ENCODE peak calls at places on chromosomes 7 and 10, in seven cellular contexts. X is HCT116, V is HepG2, T is H1, L is K562, F is SK-N-SH, R is GM12878. Y is an unnamed sample.

GRCh38 chr7:80257751-80258150 is 123.1 kb downstream of the GNAI1 start:
- DNase-seq in T (no peak), X (no peak), F (no peak), V (no peak), L (no peak), R (no peak), Y (no peak)

GRCh38 chr7:33233659-33234058 is 104.3 kb downstream of the BBS9 start:
- DNase-seq in V (no peak), L (no peak), F (no peak), R (no peak), X (no peak), T (no peak), Y (no peak)

GRCh38 chr10:59804220-59804619 is 51.0 kb upstream of the MRLN start:
- DNase-seq in V (no peak), X (no peak), T (no peak), R (no peak), L (no peak), F (no peak), Y (no peak)

GRCh38 chr7:92020636-92021035 is 80.0 kb downstream of the AKAP9 start:
- DNase-seq in F (no peak), T (no peak), X (no peak), R (no peak), L (no peak), V (no peak), Y (no peak)

GRCh38 chr7:134693256-134693655 is 46.6 kb downstream of the BPGM start:
- DNase-seq in L (no peak), F (no peak), R (no peak), X (no peak), V (no peak), T (no peak), Y (no peak)

GRCh38 chr7:12570529-12571461 is at the start of gene SCIN:
- DNase-seq in R (no peak), L (no peak), X (no peak), F (peak; percentile 73), V (no peak), T (no peak), Y (peak; percentile 62)

GRCh38 chr7:91289633-91290260 is 25.5 kb downstream of the FZD1 start:
- DNase-seq in X (no peak), V (no peak), R (no peak), T (no peak), F (no peak), L (no peak), Y (no peak)

GRCh38 chr7:32519763-32520162 is 24.5 kb downstream of the AVL9 start:
- DNase-seq in T (no peak), R (no peak), F (no peak), L (no peak), V (no peak), X (no peak), Y (no peak)

GRCh38 chr7:106957766-106958165 is 86.7 kb upstream of the PRKAR2B start:
- DNase-seq in R (no peak), V (no peak), T (no peak), L (no peak), X (no peak), F (no peak), Y (peak; percentile 19)

GRCh38 chr7:75575488-75576112 is 83.5 kb downstream of the SPDYE5 start:
- DNase-seq in R (no peak), L (no peak), V (no peak), T (no peak), X (no peak), F (peak; percentile 93), Y (no peak)

GRCh38 chr7:155972651-155973349 is 160.5 kb upstream of the SHH start:
- DNase-seq in X (no peak), T (no peak), L (no peak), R (no peak), F (no peak), V (no peak), Y (no peak)

GRCh38 chr10:33325929-33326328 is 8.5 kb downstream of the NRP1 start:
- DNase-seq in R (no peak), F (no peak), X (no peak), T (no peak), L (no peak), V (no peak), Y (no peak)

GRCh38 chr10:122407375-122408125 is 33.0 kb downstream of the PLEKHA1 start:
- DNase-seq in L (no peak), F (no peak), R (no peak), T (no peak), X (no peak), V (no peak), Y (no peak)
- TF ChIP-seq JUND in L (no peak), F (no peak), R (no peak), T (no peak), X (no peak), V (no peak), Y (no peak)

GRCh38 chr7:112199672-112200071 is 6.5 kb downstream of the DOCK4 start:
- DNase-seq in T (no peak), L (no peak), F (no peak), V (no peak), X (no peak), R (no peak), Y (no peak)
- TF ChIP-seq JUND in T (no peak), L (no peak), F (no peak), V (no peak), X (no peak), R (no peak), Y (no peak)

DNA sequence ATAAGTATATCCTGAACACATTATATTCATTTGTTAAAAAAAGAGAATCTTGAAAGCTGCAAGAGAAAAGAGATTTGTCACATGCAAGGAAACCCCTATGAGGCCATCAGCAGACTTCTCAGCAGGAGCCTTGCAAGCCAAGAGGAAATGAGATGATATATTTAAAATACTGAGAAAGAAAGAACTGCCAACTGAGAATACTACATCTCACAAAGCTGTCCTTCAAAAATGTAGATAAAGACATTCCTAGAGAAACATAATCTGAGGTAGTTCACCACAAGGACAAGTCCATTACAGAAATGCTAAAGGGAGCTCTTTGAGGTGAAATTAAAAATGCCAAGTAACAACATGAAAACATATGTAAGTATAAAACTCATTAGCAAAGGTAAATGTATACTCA is 224.4 kb upstream of the MBL2 start:
- DNase-seq in R (no peak), F (no peak), L (no peak), T (no peak), V (no peak), X (no peak), Y (no peak)
- TF ChIP-seq JUND in R (no peak), F (no peak), L (no peak), T (no peak), V (no peak), X (no peak), Y (no peak)

GRCh38 chr10:76192694-76193304 is 761.4 kb downstream of the LRMDA start:
- DNase-seq in V (no peak), T (no peak), F (no peak), R (no peak), X (no peak), L (no peak), Y (no peak)

GRCh38 chr10:76190871-76191270 is 759.4 kb downstream of the LRMDA start:
- DNase-seq in R (no peak), X (no peak), L (no peak), V (no peak), F (no peak), T (no peak), Y (no peak)

GRCh38 chr10:76195990-76196389 is 764.6 kb downstream of the LRMDA start:
- DNase-seq in L (no peak), F (no peak), R (no peak), V (no peak), T (no peak), X (no peak), Y (no peak)

GRCh38 chr10:76191371-76191770 is 759.9 kb downstream of the LRMDA start:
- DNase-seq in T (no peak), L (no peak), V (no peak), F (no peak), X (no peak), R (no peak), Y (no peak)

GRCh38 chr10:76192151-76192550 is 760.7 kb downstream of the LRMDA start:
- DNase-seq in V (no peak), X (no peak), T (no peak), R (no peak), F (no peak), L (no peak), Y (no peak)
- TF ChIP-seq JUND in V (no peak), X (no peak), T (no peak), R (no peak), F (no peak), L (no peak), Y (no peak)

DNA sequence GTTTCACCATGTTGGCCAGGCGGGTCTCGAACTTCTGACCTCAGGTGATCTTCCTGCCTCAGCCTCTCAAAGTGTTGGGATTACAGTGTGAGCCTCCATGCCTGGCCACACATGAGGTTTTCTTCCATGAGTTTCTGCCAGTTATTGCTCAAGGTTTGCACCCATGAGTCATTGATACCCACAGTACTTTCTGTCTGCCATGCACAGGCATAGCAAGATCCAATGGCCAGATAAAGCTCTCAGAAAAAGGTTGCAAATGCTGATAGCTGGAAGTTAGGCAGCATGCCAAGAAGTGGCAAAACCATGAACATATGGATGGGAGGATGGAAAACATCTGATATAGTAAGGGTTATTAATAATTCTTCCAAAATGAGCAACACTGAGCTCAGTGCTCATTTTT is 298.7 kb upstream of the NRG3 start:
- DNase-seq in L (no peak), R (no peak), V (no peak), F (no peak), T (no peak), X (no peak), Y (no peak)
- TF ChIP-seq JUND in L (no peak), R (no peak), V (no peak), F (no peak), T (no peak), X (no peak), Y (no peak)

Y was measured in T47D.